ENCODE peak calls at places on chromosomes 12 and 14, in four cellular contexts. Z is hepatocyte, L is OCI-LY7, M is HCT116. P is an unnamed sample.

GRCh38 chr12:48189331-48190125 is 6.1 kb downstream of the CCDC184 start:
- DNase-seq in L (peak), Z (peak), M (peak), P (peak)

GRCh38 chr14:104433401-104434213 is 146.0 kb upstream of the C14orf180 start:
- DNase-seq in Z (no peak), L (no peak), M (no peak), P (no peak)

GRCh38 chr14:61350427-61350826 is 29.0 kb downstream of the PRKCH start:
- DNase-seq in M (no peak), Z (no peak), L (no peak), P (no peak)

GRCh38 chr12:14408208-14408607 is 42.7 kb downstream of the ATF7IP start:
- DNase-seq in L (no peak), Z (no peak), M (no peak), P (peak)

GRCh38 chr12:49921299-49921698 is 17.6 kb upstream of the FAIM2 start:
- DNase-seq in M (no peak), Z (no peak), L (no peak), P (no peak)

GRCh38 chr12:113582521-113583218 is 111.0 kb upstream of the LHX5 start:
- DNase-seq in Z (no peak), M (no peak), L (no peak), P (no peak)

GRCh38 chr14:64940336-64940910 is 2.1 kb downstream of the GPX2 start:
- DNase-seq in M (no peak), Z (no peak), L (no peak), P (no peak)

GRCh38 chr12:10540776-10541205 is 35.1 kb downstream of the EIF2S3B start:
- DNase-seq in M (no peak), Z (no peak), L (peak), P (no peak)

GRCh38 chr14:70921669-70922068 is 14.4 kb downstream of the PCNX1 start:
- DNase-seq in L (no peak), Z (no peak), M (no peak), P (no peak)

GRCh38 chr12:50402270-50403000 is 1.8 kb downstream of the LARP4 start:
- DNase-seq in M (no peak), L (no peak), Z (no peak), P (no peak)

GRCh38 chr12:62976110-62976640 is 41.2 kb upstream of the PPM1H start:
- DNase-seq in Z (no peak), L (no peak), M (no peak), P (no peak)

GRCh38 chr12:103986823-103987222 is 21.2 kb downstream of the TDG start:
- DNase-seq in M (no peak), Z (no peak), L (no peak), P (no peak)

GRCh38 chr12:49644620-49644994 is 21.2 kb downstream of the PRPF40B start:
- DNase-seq in Z (peak), M (peak), L (peak), P (peak)

GRCh38 chr14:89186850-89187376 is 230.1 kb downstream of the FOXN3 start:
- DNase-seq in L (no peak), Z (no peak), M (no peak), P (no peak)

GRCh38 chr14:88098128-88098527 is 93.2 kb downstream of the GPR65 start:
- DNase-seq in M (no peak), L (no peak), Z (no peak), P (no peak)

GRCh38 chr14:24353551-24354529 is 14.0 kb upstream of the RIPK3 start:
- DNase-seq in M (no peak), L (no peak), Z (peak), P (no peak)

GRCh38 chr12:75437564-75437963 is 43.0 kb upstream of the GLIPR1 start:
- DNase-seq in L (peak), M (no peak), Z (no peak), P (peak)

GRCh38 chr12:22083167-22083566 is 37.1 kb downstream of the CMAS start:
- DNase-seq in M (peak), Z (no peak), L (peak), P (peak)

GRCh38 chr12:52442600-52443061 is 8.5 kb upstream of the KRT75 start:
- DNase-seq in M (peak), L (no peak), Z (peak), P (no peak)

GRCh38 chr12:47249719-47250506 is 170.2 kb upstream of the AMIGO2 start:
- DNase-seq in Z (no peak), M (no peak), L (no peak), P (no peak)

GRCh38 chr14:32349322-32349721 is 20.2 kb downstream of the AKAP6 start:
- DNase-seq in M (no peak), Z (no peak), L (no peak), P (no peak)

GRCh38 chr14:42013560-42013959 is 406.9 kb downstream of the LRFN5 start:
- DNase-seq in L (no peak), Z (no peak), M (no peak), P (no peak)

GRCh38 chr12:77013091-77013490 is 52.3 kb downstream of the E2F7 start:
- DNase-seq in M (no peak), Z (no peak), L (no peak), P (no peak)

GRCh38 chr12:111405856-111406473 is at the start of gene SH2B3:
- DNase-seq in L (no peak), Z (no peak), M (no peak), P (no peak)

GRCh38 chr12:76764856-76765255 is 941 bp downstream of the ZDHHC17 start:
- DNase-seq in L (peak), Z (peak), M (no peak), P (peak)

GRCh38 chr14:60648169-60648933 is 926 bp downstream of the SIX1 start:
- DNase-seq in L (no peak), M (no peak), Z (peak), P (no peak)

GRCh38 chr12:752673-753400 is 458 bp downstream of the WNK1 start:
- DNase-seq in M (no peak), Z (peak), L (peak), P (peak)

GRCh38 chr14:61388173-61388975 is 67.0 kb downstream of the PRKCH start:
- DNase-seq in M (peak), Z (no peak), L (no peak), P (no peak)

GRCh38 chr12:127629066-127629820 is 637.7 kb upstream of the TMEM132C start:
- DNase-seq in M (no peak), Z (no peak), L (no peak), P (no peak)

GRCh38 chr14:104931771-104932675 is 7.3 kb downstream of the PLD4 start:
- DNase-seq in M (no peak), Z (no peak), L (no peak), P (no peak)

GRCh38 chr12:127143020-127143419 is 1124.0 kb upstream of the TMEM132C start:
- DNase-seq in Z (no peak), M (no peak), L (no peak), P (no peak)

GRCh38 chr14:65810326-65810725 is 397.8 kb downstream of the FUT8 start:
- DNase-seq in Z (no peak), M (no peak), L (no peak), P (no peak)

GRCh38 chr14:72907886-72908285 is 14.0 kb upstream of the DPF3 start:
- DNase-seq in Z (peak), L (no peak), M (no peak), P (no peak)

GRCh38 chr14:72907327-72907826 is 13.5 kb upstream of the DPF3 start:
- DNase-seq in L (no peak), Z (peak), M (no peak), P (no peak)

GRCh38 chr14:72906879-72907278 is 13.0 kb upstream of the DPF3 start:
- DNase-seq in L (no peak), M (no peak), Z (no peak), P (no peak)

GRCh38 chr14:72904840-72905561 is 11.1 kb upstream of the DPF3 start:
- DNase-seq in Z (peak), L (peak), M (peak), P (peak)

GRCh38 chr14:72906316-72906715 is 12.4 kb upstream of the DPF3 start:
- DNase-seq in M (no peak), L (no peak), Z (no peak), P (no peak)
- TF ChIP-seq EZH2phosphoT487 in M (no peak), L (no peak), Z (no peak), P (no peak)

GRCh38 chr14:33435911-33436310 is 497.2 kb downstream of the NPAS3 start:
- DNase-seq in Z (no peak), L (no peak), M (no peak), P (no peak)

GRCh38 chr14:33430414-33430813 is 491.7 kb downstream of the NPAS3 start:
- DNase-seq in L (no peak), M (no peak), Z (no peak), P (no peak)

GRCh38 chr14:33432407-33433023 is 493.8 kb downstream of the NPAS3 start:
- DNase-seq in M (no peak), L (peak), Z (peak), P (peak)
- TF ChIP-seq EZH2phosphoT487 in M (no peak), L (no peak), Z (no peak), P (no peak)

GRCh38 chr14:67857778-67858350 is 38.3 kb downstream of the RAD51B start:
- DNase-seq in Z (no peak), L (no peak), M (no peak), P (no peak)

GRCh38 chr14:67859169-67859749 is 39.7 kb downstream of the RAD51B start:
- DNase-seq in L (no peak), M (no peak), Z (no peak), P (no peak)

GRCh38 chr14:67863223-67863622 is 43.6 kb downstream of the RAD51B start:
- DNase-seq in L (no peak), M (no peak), Z (no peak), P (no peak)
- TF ChIP-seq EZH2phosphoT487 in L (no peak), M (no peak), Z (no peak), P (no peak)

GRCh38 chr12:100991059-100991562 is 196.5 kb downstream of the ANO4 start:
- DNase-seq in L (no peak), M (no peak), Z (no peak), P (no peak)

GRCh38 chr12:100984821-100985220 is 190.2 kb downstream of the ANO4 start:
- DNase-seq in Z (no peak), L (no peak), M (no peak), P (no peak)

GRCh38 chr12:100986595-100987547 is 192.3 kb downstream of the ANO4 start:
- DNase-seq in L (no peak), M (no peak), Z (no peak), P (no peak)

GRCh38 chr12:100988278-100988625 is 193.7 kb downstream of the ANO4 start:
- DNase-seq in Z (no peak), L (no peak), M (no peak), P (no peak)

GRCh38 chr12:100987552-100988277 is 193.1 kb downstream of the ANO4 start:
- DNase-seq in Z (peak), L (peak), M (peak), P (peak)
- TF ChIP-seq EZH2phosphoT487 in Z (no peak), L (no peak), M (no peak), P (no peak)

GRCh38 chr14:37584211-37585100 is 10.6 kb downstream of the FOXA1 start:
- DNase-seq in L (no peak), M (no peak), Z (peak), P (no peak)

GRCh38 chr14:37586783-37587428 is 8.1 kb downstream of the FOXA1 start:
- DNase-seq in L (no peak), Z (no peak), M (no peak), P (no peak)

GRCh38 chr14:37585101-37585479 is 10.0 kb downstream of the FOXA1 start:
- DNase-seq in M (no peak), Z (peak), L (no peak), P (no peak)

GRCh38 chr14:37585971-37586759 is 8.9 kb downstream of the FOXA1 start:
- DNase-seq in L (no peak), Z (no peak), M (no peak), P (no peak)

GRCh38 chr14:37583358-37584210 is 11.5 kb downstream of the FOXA1 start:
- DNase-seq in L (no peak), M (no peak), Z (peak), P (no peak)
- TF ChIP-seq EZH2phosphoT487 in L (no peak), M (no peak), Z (no peak), P (no peak)

GRCh38 chr12:57897296-57897974 is 43.9 kb upstream of the ATP23 start:
- DNase-seq in M (no peak), L (no peak), Z (no peak), P (no peak)
- TF ChIP-seq EZH2phosphoT487 in M (no peak), L (no peak), Z (no peak), P (no peak)